ENCODE peak calls at places on chromosomes 2 and 18, in six cellular contexts. E, K, S, M, B and X are unnamed samples.

GRCh38 chr2:26562811-26563645 is 78.1 kb downstream of the CIB4 start:
- DNase-seq in S (no peak), K (no peak), M (peak; percentile 79), E (peak; percentile 34), B (no peak), X (peak; percentile 94)

GRCh38 chr2:174717273-174717672 is 47.0 kb downstream of the CHRNA1 start:
- DNase-seq in E (no peak), K (no peak), M (no peak), S (no peak), B (no peak), X (no peak)

GRCh38 chr2:226995625-226996041 is 159.8 kb downstream of the RHBDD1 start:
- DNase-seq in S (no peak), E (no peak), B (peak; percentile 34), K (no peak), M (peak; percentile 86), X (no peak)

GRCh38 chr2:128158171-128158570 is 67.2 kb downstream of the UGGT1 start:
- DNase-seq in E (no peak), K (no peak), M (no peak), S (no peak), B (no peak), X (no peak)

GRCh38 chr2:221235941-221236340 is 336.2 kb downstream of the EPHA4 start:
- DNase-seq in S (no peak), E (no peak), K (no peak), M (no peak), B (no peak), X (no peak)

GRCh38 chr2:221896505-221897151 is 324.5 kb upstream of the EPHA4 start:
- DNase-seq in K (no peak), E (no peak), B (peak; percentile 4), M (no peak), S (no peak), X (no peak)

GRCh38 chr2:69505710-69506109 is 68.5 kb upstream of the NFU1 start:
- DNase-seq in S (no peak), K (no peak), B (no peak), E (no peak), M (no peak), X (no peak)

GRCh38 chr2:9991829-9992273 is 40.4 kb downstream of the GRHL1 start:
- DNase-seq in E (no peak), M (peak; percentile 80), K (no peak), S (no peak), B (no peak), X (no peak)

GRCh38 chr2:213034578-213034977 is 116.8 kb downstream of the IKZF2 start:
- DNase-seq in M (no peak), S (no peak), B (no peak), K (no peak), E (no peak), X (no peak)

GRCh38 chr18:23918395-23919032 is 96.0 kb upstream of the TTC39C start:
- DNase-seq in K (peak; percentile 77), S (peak; percentile 91), E (peak; percentile 42), M (peak; percentile 93), B (peak; percentile 36), X (peak; percentile 93)